ENCODE peak calls at places on chromosomes 12 and 14, in four cellular contexts. One of them, this sample, is unnamed.

GRCh38 chr14:106174206-106174605 is 647.8 kb downstream of the TMEM121 start:
- DNase-seq in activated B cell treated with CpG ODN at 0.5 μM for 24 hours: no peak
- DNase-seq in activated CD8-positive, alpha-beta T cell treated with anti-CD3 and anti-CD28 coated beads for 36 hours: peak
- DNase-seq in mucosa of descending colon: peak
- DNase-seq in this sample: no peak

GRCh38 chr12:121334513-121335343 is 17.5 kb downstream of the ANAPC5 start:
- DNase-seq in activated B cell treated with CpG ODN at 0.5 μM for 24 hours: no peak
- DNase-seq in activated CD8-positive, alpha-beta T cell treated with anti-CD3 and anti-CD28 coated beads for 36 hours: peak
- DNase-seq in mucosa of descending colon: peak
- DNase-seq in this sample: no peak

GRCh38 chr14:59631237-59631636 is 54.6 kb upstream of the CCDC175 start:
- DNase-seq in activated B cell treated with CpG ODN at 0.5 μM for 24 hours: no peak
- DNase-seq in activated CD8-positive, alpha-beta T cell treated with anti-CD3 and anti-CD28 coated beads for 36 hours: peak
- DNase-seq in mucosa of descending colon: no peak
- DNase-seq in this sample: no peak

GRCh38 chr12:50222275-50222783 is 55.2 kb upstream of the CERS5 start:
- DNase-seq in activated B cell treated with CpG ODN at 0.5 μM for 24 hours: no peak
- DNase-seq in activated CD8-positive, alpha-beta T cell treated with anti-CD3 and anti-CD28 coated beads for 36 hours: no peak
- DNase-seq in mucosa of descending colon: no peak
- DNase-seq in this sample: peak

GRCh38 chr14:55249423-55249822 is 21.8 kb upstream of the FBXO34 start:
- DNase-seq in activated B cell treated with CpG ODN at 0.5 μM for 24 hours: no peak
- DNase-seq in activated CD8-positive, alpha-beta T cell treated with anti-CD3 and anti-CD28 coated beads for 36 hours: no peak
- DNase-seq in mucosa of descending colon: no peak
- DNase-seq in this sample: no peak

GRCh38 chr12:15278816-15279658 is 43.3 kb upstream of the PTPRO start:
- DNase-seq in activated B cell treated with CpG ODN at 0.5 μM for 24 hours: no peak
- DNase-seq in activated CD8-positive, alpha-beta T cell treated with anti-CD3 and anti-CD28 coated beads for 36 hours: peak
- DNase-seq in mucosa of descending colon: peak
- DNase-seq in this sample: no peak

GRCh38 chr12:15256760-15257159 is 35.5 kb upstream of the RERG start:
- DNase-seq in activated B cell treated with CpG ODN at 0.5 μM for 24 hours: no peak
- DNase-seq in activated CD8-positive, alpha-beta T cell treated with anti-CD3 and anti-CD28 coated beads for 36 hours: no peak
- DNase-seq in mucosa of descending colon: peak
- DNase-seq in this sample: no peak

GRCh38 chr12:27179399-27180214 is 64.5 kb upstream of the STK38L start:
- DNase-seq in activated B cell treated with CpG ODN at 0.5 μM for 24 hours: no peak
- DNase-seq in activated CD8-positive, alpha-beta T cell treated with anti-CD3 and anti-CD28 coated beads for 36 hours: peak
- DNase-seq in mucosa of descending colon: no peak
- DNase-seq in this sample: no peak

GRCh38 chr12:58202933-58203713 is 261.8 kb downstream of the ATP23 start:
- DNase-seq in activated B cell treated with CpG ODN at 0.5 μM for 24 hours: no peak
- DNase-seq in activated CD8-positive, alpha-beta T cell treated with anti-CD3 and anti-CD28 coated beads for 36 hours: no peak
- DNase-seq in mucosa of descending colon: no peak
- DNase-seq in this sample: no peak

GRCh38 chr12:56126732-56127239 is 1.3 kb upstream of the ESYT1 start:
- DNase-seq in activated B cell treated with CpG ODN at 0.5 μM for 24 hours: no peak
- DNase-seq in activated CD8-positive, alpha-beta T cell treated with anti-CD3 and anti-CD28 coated beads for 36 hours: no peak
- DNase-seq in mucosa of descending colon: no peak
- DNase-seq in this sample: no peak

GRCh38 chr14:73717247-73717646 is 3.1 kb upstream of the PNMA1 start:
- DNase-seq in activated B cell treated with CpG ODN at 0.5 μM for 24 hours: no peak
- DNase-seq in activated CD8-positive, alpha-beta T cell treated with anti-CD3 and anti-CD28 coated beads for 36 hours: no peak
- DNase-seq in mucosa of descending colon: no peak
- DNase-seq in this sample: no peak

GRCh38 chr12:115712676-115713075 is 564.8 kb downstream of the MED13L start:
- DNase-seq in activated B cell treated with CpG ODN at 0.5 μM for 24 hours: no peak
- DNase-seq in activated CD8-positive, alpha-beta T cell treated with anti-CD3 and anti-CD28 coated beads for 36 hours: no peak
- DNase-seq in mucosa of descending colon: peak
- DNase-seq in this sample: no peak

GRCh38 chr14:88170333-88170732 is 152.7 kb downstream of the KCNK10 start:
- DNase-seq in activated B cell treated with CpG ODN at 0.5 μM for 24 hours: no peak
- DNase-seq in activated CD8-positive, alpha-beta T cell treated with anti-CD3 and anti-CD28 coated beads for 36 hours: no peak
- DNase-seq in mucosa of descending colon: no peak
- DNase-seq in this sample: no peak

GRCh38 chr12:16586350-16587109 is 19.4 kb downstream of the LMO3 start:
- DNase-seq in activated B cell treated with CpG ODN at 0.5 μM for 24 hours: no peak
- DNase-seq in activated CD8-positive, alpha-beta T cell treated with anti-CD3 and anti-CD28 coated beads for 36 hours: no peak
- DNase-seq in mucosa of descending colon: no peak
- DNase-seq in this sample: no peak

GRCh38 chr12:110421159-110421661 is 17.7 kb upstream of the ANAPC7 start:
- DNase-seq in activated B cell treated with CpG ODN at 0.5 μM for 24 hours: no peak
- DNase-seq in activated CD8-positive, alpha-beta T cell treated with anti-CD3 and anti-CD28 coated beads for 36 hours: no peak
- DNase-seq in mucosa of descending colon: no peak
- DNase-seq in this sample: no peak

GRCh38 chr12:60259241-60259640 is 663.4 kb downstream of the SLC16A7 start:
- DNase-seq in activated B cell treated with CpG ODN at 0.5 μM for 24 hours: no peak
- DNase-seq in activated CD8-positive, alpha-beta T cell treated with anti-CD3 and anti-CD28 coated beads for 36 hours: no peak
- DNase-seq in mucosa of descending colon: no peak
- DNase-seq in this sample: no peak

GRCh38 chr12:58443981-58444371 is 476.3 kb downstream of the LRIG3 start:
- DNase-seq in activated B cell treated with CpG ODN at 0.5 μM for 24 hours: no peak
- DNase-seq in activated CD8-positive, alpha-beta T cell treated with anti-CD3 and anti-CD28 coated beads for 36 hours: no peak
- DNase-seq in mucosa of descending colon: peak
- DNase-seq in this sample: no peak

GRCh38 chr12:79454338-79454777 is 236.4 kb downstream of the PAWR start:
- DNase-seq in activated B cell treated with CpG ODN at 0.5 μM for 24 hours: no peak
- DNase-seq in activated CD8-positive, alpha-beta T cell treated with anti-CD3 and anti-CD28 coated beads for 36 hours: no peak
- DNase-seq in mucosa of descending colon: no peak
- DNase-seq in this sample: no peak

GRCh38 chr14:99593971-99594841 is 9.8 kb downstream of the CCDC85C start:
- DNase-seq in activated B cell treated with CpG ODN at 0.5 μM for 24 hours: no peak
- DNase-seq in activated CD8-positive, alpha-beta T cell treated with anti-CD3 and anti-CD28 coated beads for 36 hours: no peak
- DNase-seq in mucosa of descending colon: no peak
- DNase-seq in this sample: no peak
- TF ChIP-seq CTCF in activated B cell treated with CpG ODN at 0.5 μM for 24 hours: no peak
- TF ChIP-seq CTCF in activated CD8-positive, alpha-beta T cell treated with anti-CD3 and anti-CD28 coated beads for 36 hours: no peak
- TF ChIP-seq CTCF in mucosa of descending colon: no peak
- TF ChIP-seq CTCF in this sample: no peak

GRCh38 chr12:48336564-48336963 is 14.2 kb downstream of the ZNF641 start:
- DNase-seq in activated B cell treated with CpG ODN at 0.5 μM for 24 hours: no peak
- DNase-seq in activated CD8-positive, alpha-beta T cell treated with anti-CD3 and anti-CD28 coated beads for 36 hours: peak
- DNase-seq in mucosa of descending colon: no peak
- DNase-seq in this sample: no peak
- TF ChIP-seq CTCF in activated B cell treated with CpG ODN at 0.5 μM for 24 hours: no peak
- TF ChIP-seq CTCF in activated CD8-positive, alpha-beta T cell treated with anti-CD3 and anti-CD28 coated beads for 36 hours: no peak
- TF ChIP-seq CTCF in mucosa of descending colon: no peak
- TF ChIP-seq CTCF in this sample: peak

GRCh38 chr12:102993537-102993936 is 36.1 kb downstream of the ASCL1 start:
- DNase-seq in activated B cell treated with CpG ODN at 0.5 μM for 24 hours: no peak
- DNase-seq in activated CD8-positive, alpha-beta T cell treated with anti-CD3 and anti-CD28 coated beads for 36 hours: no peak
- DNase-seq in mucosa of descending colon: no peak
- DNase-seq in this sample: no peak

GRCh38 chr12:102990419-102990818 is 32.9 kb downstream of the ASCL1 start:
- DNase-seq in activated B cell treated with CpG ODN at 0.5 μM for 24 hours: no peak
- DNase-seq in activated CD8-positive, alpha-beta T cell treated with anti-CD3 and anti-CD28 coated beads for 36 hours: no peak
- DNase-seq in mucosa of descending colon: no peak
- DNase-seq in this sample: no peak

GRCh38 chr12:102992720-102993119 is 35.2 kb downstream of the ASCL1 start:
- DNase-seq in activated B cell treated with CpG ODN at 0.5 μM for 24 hours: no peak
- DNase-seq in activated CD8-positive, alpha-beta T cell treated with anti-CD3 and anti-CD28 coated beads for 36 hours: no peak
- DNase-seq in mucosa of descending colon: no peak
- DNase-seq in this sample: no peak

GRCh38 chr12:102995372-102995771 is 37.9 kb downstream of the ASCL1 start:
- DNase-seq in activated B cell treated with CpG ODN at 0.5 μM for 24 hours: no peak
- DNase-seq in activated CD8-positive, alpha-beta T cell treated with anti-CD3 and anti-CD28 coated beads for 36 hours: no peak
- DNase-seq in mucosa of descending colon: no peak
- DNase-seq in this sample: no peak

DNA sequence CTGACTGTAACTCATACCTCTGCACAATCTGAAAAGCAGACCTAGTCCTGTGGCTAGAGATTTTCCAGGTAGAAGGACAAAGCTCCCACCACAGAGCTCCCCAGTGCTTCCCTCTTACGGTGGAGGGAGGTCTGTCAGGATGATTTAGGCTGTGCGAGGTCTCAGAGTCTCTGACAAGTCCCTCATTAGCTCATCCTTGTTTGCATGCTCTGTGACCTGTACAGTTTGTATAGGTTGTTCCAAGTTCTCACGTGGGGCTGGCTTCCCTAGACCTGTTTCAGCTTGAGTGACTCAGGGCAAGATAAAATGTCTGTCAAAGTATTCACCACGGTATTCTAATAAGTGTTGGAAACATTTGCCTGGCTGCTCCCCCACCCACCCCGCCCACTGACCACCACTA is 34.8 kb downstream of the ASCL1 start:
- DNase-seq in activated B cell treated with CpG ODN at 0.5 μM for 24 hours: no peak
- DNase-seq in activated CD8-positive, alpha-beta T cell treated with anti-CD3 and anti-CD28 coated beads for 36 hours: no peak
- DNase-seq in mucosa of descending colon: no peak
- DNase-seq in this sample: no peak
- TF ChIP-seq CTCF in activated B cell treated with CpG ODN at 0.5 μM for 24 hours: no peak
- TF ChIP-seq CTCF in activated CD8-positive, alpha-beta T cell treated with anti-CD3 and anti-CD28 coated beads for 36 hours: no peak
- TF ChIP-seq CTCF in mucosa of descending colon: no peak
- TF ChIP-seq CTCF in this sample: no peak

GRCh38 chr12:107223816-107224215 is 130.5 kb upstream of the CRY1 start:
- DNase-seq in activated B cell treated with CpG ODN at 0.5 μM for 24 hours: no peak
- DNase-seq in activated CD8-positive, alpha-beta T cell treated with anti-CD3 and anti-CD28 coated beads for 36 hours: no peak
- DNase-seq in mucosa of descending colon: no peak
- DNase-seq in this sample: no peak
- TF ChIP-seq CTCF in activated B cell treated with CpG ODN at 0.5 μM for 24 hours: no peak
- TF ChIP-seq CTCF in activated CD8-positive, alpha-beta T cell treated with anti-CD3 and anti-CD28 coated beads for 36 hours: no peak
- TF ChIP-seq CTCF in mucosa of descending colon: no peak
- TF ChIP-seq CTCF in this sample: no peak

GRCh38 chr12:65602579-65603295 is 221.5 kb upstream of the HMGA2 start:
- DNase-seq in activated B cell treated with CpG ODN at 0.5 μM for 24 hours: no peak
- DNase-seq in activated CD8-positive, alpha-beta T cell treated with anti-CD3 and anti-CD28 coated beads for 36 hours: peak
- DNase-seq in mucosa of descending colon: peak
- DNase-seq in this sample: no peak
- TF ChIP-seq CTCF in activated B cell treated with CpG ODN at 0.5 μM for 24 hours: no peak
- TF ChIP-seq CTCF in activated CD8-positive, alpha-beta T cell treated with anti-CD3 and anti-CD28 coated beads for 36 hours: peak
- TF ChIP-seq CTCF in mucosa of descending colon: peak
- TF ChIP-seq CTCF in this sample: peak

DNA sequence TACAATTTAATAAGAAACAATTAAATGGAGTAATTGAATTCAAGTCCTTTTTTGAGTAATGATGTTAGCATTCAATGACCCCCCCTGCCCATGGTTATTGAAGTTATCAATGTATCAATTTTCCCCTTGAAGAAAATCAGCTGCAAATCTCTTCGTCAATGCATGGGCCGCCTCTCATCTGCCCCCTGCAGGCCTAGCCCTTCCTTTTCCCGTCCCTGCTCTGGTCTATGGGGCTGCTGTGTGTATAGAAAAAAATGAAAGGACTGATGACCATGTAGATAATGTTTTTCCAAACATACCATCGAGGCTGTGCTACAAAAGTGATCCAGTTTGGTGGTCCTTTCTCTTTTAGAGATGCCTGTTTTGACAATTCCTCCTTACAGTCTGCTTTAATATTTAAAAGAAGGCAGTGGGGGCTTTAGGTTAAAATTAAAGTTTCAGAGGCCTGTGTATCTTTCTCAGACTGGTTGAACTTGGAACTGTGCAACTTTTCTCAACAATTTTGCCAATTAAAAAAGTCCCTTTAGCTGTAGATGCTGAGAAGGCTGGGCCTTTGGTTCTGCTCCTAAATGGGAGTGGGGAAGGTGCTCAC is 98.4 kb downstream of the APAF1 start:
- DNase-seq in activated B cell treated with CpG ODN at 0.5 μM for 24 hours: no peak
- DNase-seq in activated CD8-positive, alpha-beta T cell treated with anti-CD3 and anti-CD28 coated beads for 36 hours: peak
- DNase-seq in mucosa of descending colon: peak
- DNase-seq in this sample: no peak
- TF ChIP-seq CTCF in activated B cell treated with CpG ODN at 0.5 μM for 24 hours: no peak
- TF ChIP-seq CTCF in activated CD8-positive, alpha-beta T cell treated with anti-CD3 and anti-CD28 coated beads for 36 hours: peak
- TF ChIP-seq CTCF in mucosa of descending colon: peak
- TF ChIP-seq CTCF in this sample: peak

DNA sequence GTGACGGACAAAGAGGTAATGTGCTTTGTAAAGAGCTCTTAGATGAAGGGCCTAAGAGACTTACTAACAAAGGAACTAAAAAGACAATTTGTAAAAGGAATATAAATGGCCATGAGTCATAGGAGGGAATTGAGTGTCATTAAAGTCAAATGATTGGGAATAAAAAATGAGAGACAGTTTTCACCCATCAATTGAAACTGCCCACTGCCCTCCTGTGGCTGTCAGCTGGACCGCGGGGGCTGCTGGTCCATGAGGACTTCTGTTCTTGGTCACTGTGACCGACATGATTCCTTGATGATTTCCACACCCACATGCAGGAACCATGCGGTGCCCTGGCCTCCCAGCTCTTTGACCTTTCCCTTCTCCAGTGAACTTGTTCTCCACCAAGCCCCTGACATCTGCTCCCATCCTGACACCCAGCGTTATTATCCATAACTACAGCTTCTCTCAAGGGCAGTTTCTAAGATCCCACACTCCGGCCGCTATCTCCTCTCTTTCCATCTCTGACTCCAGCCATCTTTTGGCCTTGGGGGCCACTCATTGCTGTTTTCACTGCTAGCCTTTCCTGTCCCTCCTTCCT is 48.4 kb downstream of the C12orf75 start:
- DNase-seq in activated B cell treated with CpG ODN at 0.5 μM for 24 hours: no peak
- DNase-seq in activated CD8-positive, alpha-beta T cell treated with anti-CD3 and anti-CD28 coated beads for 36 hours: no peak
- DNase-seq in mucosa of descending colon: no peak
- DNase-seq in this sample: no peak
- TF ChIP-seq CTCF in activated B cell treated with CpG ODN at 0.5 μM for 24 hours: no peak
- TF ChIP-seq CTCF in activated CD8-positive, alpha-beta T cell treated with anti-CD3 and anti-CD28 coated beads for 36 hours: no peak
- TF ChIP-seq CTCF in mucosa of descending colon: no peak
- TF ChIP-seq CTCF in this sample: peak

GRCh38 chr12:67648306-67649164 is at the start of gene DYRK2:
- DNase-seq in activated B cell treated with CpG ODN at 0.5 μM for 24 hours: peak
- DNase-seq in activated CD8-positive, alpha-beta T cell treated with anti-CD3 and anti-CD28 coated beads for 36 hours: peak
- DNase-seq in mucosa of descending colon: peak
- DNase-seq in this sample: peak

GRCh38 chr12:67650127-67650495 is 1.6 kb downstream of the DYRK2 start:
- DNase-seq in activated B cell treated with CpG ODN at 0.5 μM for 24 hours: peak
- DNase-seq in activated CD8-positive, alpha-beta T cell treated with anti-CD3 and anti-CD28 coated beads for 36 hours: no peak
- DNase-seq in mucosa of descending colon: peak
- DNase-seq in this sample: no peak

GRCh38 chr12:67650528-67651379 is 2.2 kb downstream of the DYRK2 start:
- DNase-seq in activated B cell treated with CpG ODN at 0.5 μM for 24 hours: no peak
- DNase-seq in activated CD8-positive, alpha-beta T cell treated with anti-CD3 and anti-CD28 coated beads for 36 hours: peak
- DNase-seq in mucosa of descending colon: no peak
- DNase-seq in this sample: no peak

GRCh38 chr12:67649165-67650126 is 901 bp downstream of the DYRK2 start:
- DNase-seq in activated B cell treated with CpG ODN at 0.5 μM for 24 hours: peak
- DNase-seq in activated CD8-positive, alpha-beta T cell treated with anti-CD3 and anti-CD28 coated beads for 36 hours: peak
- DNase-seq in mucosa of descending colon: peak
- DNase-seq in this sample: peak

GRCh38 chr12:67651380-67651695 is 2.8 kb downstream of the DYRK2 start:
- DNase-seq in activated B cell treated with CpG ODN at 0.5 μM for 24 hours: no peak
- DNase-seq in activated CD8-positive, alpha-beta T cell treated with anti-CD3 and anti-CD28 coated beads for 36 hours: peak
- DNase-seq in mucosa of descending colon: peak
- DNase-seq in this sample: no peak
- TF ChIP-seq CTCF in activated B cell treated with CpG ODN at 0.5 μM for 24 hours: no peak
- TF ChIP-seq CTCF in activated CD8-positive, alpha-beta T cell treated with anti-CD3 and anti-CD28 coated beads for 36 hours: no peak
- TF ChIP-seq CTCF in mucosa of descending colon: no peak
- TF ChIP-seq CTCF in this sample: peak

This sample was measured in type B pancreatic cell.